ENCODE peak calls at places on chromosomes 11 and 22, in four cellular contexts. Y is HCT116, W is K562, H is H1. R is an unnamed sample.

GRCh38 chr22:47135338-47135737 is 372.9 kb downstream of the TBC1D22A start:
- DNase-seq in Y (no peak), W (no peak), H (no peak), R (no peak)

GRCh38 chr22:19554834-19555404 is 30.7 kb upstream of the CLDN5 start:
- DNase-seq in Y (peak; percentile 28), W (no peak), H (peak; percentile 70), R (peak; percentile 81)

GRCh38 chr11:72227316-72228228 is 3.0 kb downstream of the INPPL1 start:
- DNase-seq in Y (no peak), W (no peak), H (no peak), R (no peak)

GRCh38 chr11:44880953-44881352 is 69.7 kb downstream of the TP53I11 start:
- DNase-seq in Y (no peak), W (no peak), H (no peak), R (no peak)

GRCh38 chr11:98798333-98798732 is 222.4 kb upstream of the CNTN5 start:
- DNase-seq in Y (no peak), W (no peak), H (no peak), R (no peak)

GRCh38 chr11:111603633-111604130 is 1.4 kb downstream of the SIK2 start:
- DNase-seq in Y (no peak), W (no peak), H (no peak), R (no peak)

GRCh38 chr11:60974726-60975125 is 3.2 kb downstream of the CD6 start:
- DNase-seq in Y (no peak), W (no peak), H (no peak), R (no peak)

GRCh38 chr11:62669420-62670161 is 1.9 kb upstream of the UQCC3 start:
- DNase-seq in Y (no peak), W (no peak), H (no peak), R (peak; percentile 47)

GRCh38 chr22:46454910-46455269 is 82.5 kb downstream of the CELSR1 start:
- DNase-seq in Y (peak; percentile 65), W (no peak), H (no peak), R (no peak)

GRCh38 chr22:50009251-50009650 is 3.3 kb downstream of the IL17REL start:
- DNase-seq in Y (no peak), W (no peak), H (peak; percentile 46), R (no peak)

GRCh38 chr11:12244156-12244555 is 133.2 kb upstream of the PARVA start:
- DNase-seq in Y (no peak), W (no peak), H (no peak), R (no peak)

GRCh38 chr11:111230122-111230465 is 15.4 kb upstream of the POU2AF2 start:
- DNase-seq in Y (no peak), W (no peak), H (no peak), R (no peak)

GRCh38 chr11:78828582-78829520 is 254.2 kb upstream of the NARS2 start:
- DNase-seq in Y (no peak), W (no peak), H (no peak), R (no peak)

GRCh38 chr11:4636962-4637661 is at the start of gene OR51D1:
- DNase-seq in Y (peak; percentile 43), W (peak; percentile 82), H (peak; percentile 86), R (peak; percentile 41)

GRCh38 chr11:126419801-126420729 is 64.6 kb downstream of the ST3GAL4 start:
- DNase-seq in Y (no peak), W (peak; percentile 86), H (no peak), R (no peak)

GRCh38 chr11:76605338-76606074 is 65.0 kb downstream of the LRRC32 start:
- DNase-seq in Y (no peak), W (no peak), H (no peak), R (no peak)

GRCh38 chr22:17910561-17911311 is 113.6 kb downstream of the MICAL3 start:
- DNase-seq in Y (no peak), W (peak; percentile 38), H (peak; percentile 55), R (no peak)

GRCh38 chr11:48103621-48104561 is 112.7 kb upstream of the OR4B1 start:
- DNase-seq in Y (no peak), W (no peak), H (no peak), R (peak; percentile 29)

GRCh38 chr11:67606150-67606476 is 623 bp upstream of the NDUFV1 start:
- DNase-seq in Y (no peak), W (no peak), H (no peak), R (no peak)

GRCh38 chr11:29826878-29827277 is 190.0 kb downstream of the KCNA4 start:
- DNase-seq in Y (no peak), W (no peak), H (no peak), R (no peak)

GRCh38 chr22:45318558-45319318 is 9.0 kb downstream of the FAM118A start:
- DNase-seq in Y (no peak), W (no peak), H (no peak), R (no peak)

GRCh38 chr22:46044718-46045458 is 67.9 kb upstream of the WNT7B start:
- DNase-seq in Y (no peak), W (no peak), H (peak; percentile 66), R (no peak)

GRCh38 chr11:69205125-69205928 is 49.6 kb downstream of the SMIM38 start:
- DNase-seq in Y (no peak), W (no peak), H (no peak), R (no peak)
- TF ChIP-seq FOSL1 in Y (no peak), W (no peak), H (no peak), R (no peak)

GRCh38 chr11:84384637-84385227 is 1098.6 kb upstream of the CCDC90B start:
- DNase-seq in Y (no peak), W (peak; percentile 9), H (peak; percentile 66), R (peak; percentile 30)
- TF ChIP-seq FOSL1 in Y (no peak), W (no peak), H (no peak), R (no peak)

DNA sequence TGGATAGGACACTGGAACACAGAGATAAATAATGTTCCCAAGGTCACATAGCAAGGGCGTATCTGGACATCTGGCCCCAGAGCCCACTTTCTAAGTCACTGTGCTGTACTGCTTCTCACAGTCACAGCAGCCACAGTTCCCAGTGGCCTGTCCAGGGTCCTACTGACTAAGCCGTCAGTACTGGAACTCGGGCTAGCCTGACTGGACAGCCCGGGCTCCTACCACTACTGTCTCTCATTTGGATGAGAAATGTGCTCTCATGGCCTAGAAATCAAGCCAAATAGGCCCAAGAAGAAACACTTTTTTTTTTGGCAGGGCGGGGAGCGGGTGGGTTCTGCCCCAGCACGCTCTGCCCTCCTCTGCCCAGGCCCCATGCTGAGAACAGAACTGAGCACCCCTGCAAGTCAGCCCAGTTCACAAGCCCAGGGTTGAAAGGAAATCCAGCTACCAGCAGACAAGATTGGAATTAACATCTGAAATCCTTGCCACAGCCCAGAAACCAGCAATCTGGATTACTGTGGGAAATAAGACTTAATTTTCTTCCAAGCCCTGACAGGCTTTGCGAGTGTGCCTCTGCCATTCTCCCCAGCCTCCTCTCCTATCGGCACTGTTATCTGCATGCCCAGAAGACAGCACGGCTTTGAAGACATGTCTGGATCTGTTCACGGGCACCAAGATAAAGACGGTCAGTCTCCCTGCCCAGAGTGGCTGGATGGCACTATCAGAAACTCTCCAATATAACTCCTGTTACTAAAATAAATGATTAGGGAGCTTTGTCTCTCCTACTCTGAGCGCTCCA is 182.9 kb upstream of the NCAM1 start:
- DNase-seq in Y (no peak), W (no peak), H (no peak), R (no peak)
- TF ChIP-seq FOSL1 in Y (no peak), W (no peak), H (no peak), R (no peak)

GRCh38 chr11:73308003-73308962 is at the start of gene ARHGEF17:
- DNase-seq in Y (peak; percentile 34), W (peak; percentile 34), H (peak; percentile 87), R (peak; percentile 78)
- TF ChIP-seq FOSL1 in Y (no peak), W (no peak), H (no peak), R (no peak)

GRCh38 chr11:109644158-109644557 is 222.2 kb downstream of the C11orf87 start:
- DNase-seq in Y (no peak), W (no peak), H (no peak), R (no peak)

DNA sequence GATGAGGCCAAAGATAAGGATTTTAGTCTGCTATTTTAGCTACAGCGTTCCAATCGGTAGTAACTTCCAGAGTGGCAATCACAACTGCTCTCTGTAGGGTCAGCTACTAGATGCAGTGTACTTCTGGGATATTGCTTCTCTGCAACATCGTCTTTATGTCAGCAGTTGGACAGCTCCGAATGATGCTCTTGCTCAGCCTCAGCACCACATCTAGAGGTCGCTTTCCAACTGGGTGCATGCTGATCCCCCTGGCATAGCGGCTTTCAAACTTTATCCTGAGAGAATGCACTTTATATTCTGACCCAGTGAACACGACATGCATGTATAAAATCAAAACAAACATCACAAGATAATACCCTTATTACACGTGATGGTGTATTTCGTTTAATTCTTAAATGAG is 219.6 kb downstream of the C11orf87 start:
- DNase-seq in Y (no peak), W (no peak), H (no peak), R (peak; percentile 3)
- TF ChIP-seq FOSL1 in Y (no peak), W (no peak), H (no peak), R (no peak)

GRCh38 chr11:113906038-113906437 is 1.4 kb downstream of the HTR3B start:
- DNase-seq in Y (peak; percentile 45), W (no peak), H (no peak), R (peak; percentile 37)

GRCh38 chr11:113907155-113907554 is 2.6 kb downstream of the HTR3B start:
- DNase-seq in Y (no peak), W (no peak), H (no peak), R (no peak)

GRCh38 chr11:113906515-113906914 is 1.9 kb downstream of the HTR3B start:
- DNase-seq in Y (no peak), W (no peak), H (no peak), R (peak; percentile 73)

GRCh38 chr11:113907681-113908080 is 3.1 kb downstream of the HTR3B start:
- DNase-seq in Y (no peak), W (no peak), H (no peak), R (no peak)

DNA sequence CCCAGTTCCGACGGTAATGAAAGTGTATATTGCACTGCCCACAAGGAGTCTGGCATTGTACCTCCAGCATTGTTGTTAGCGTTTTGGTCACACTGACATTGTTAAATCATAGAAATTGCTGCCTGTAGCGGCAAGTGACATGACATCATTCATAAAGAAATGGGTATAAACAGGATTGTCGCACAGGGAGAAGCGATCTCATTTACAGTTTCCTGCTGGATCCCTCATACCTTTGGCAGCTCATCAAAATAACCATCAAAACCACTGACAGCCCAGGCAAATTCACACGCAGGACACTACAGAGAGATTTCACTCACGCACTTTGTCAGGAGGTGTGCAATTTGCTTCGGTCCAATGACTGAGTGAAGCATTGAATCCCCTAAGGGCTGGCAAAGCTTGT is 3.5 kb downstream of the HTR3B start:
- DNase-seq in Y (no peak), W (no peak), H (no peak), R (no peak)
- TF ChIP-seq FOSL1 in Y (no peak), W (no peak), H (no peak), R (no peak)

R was measured in HepG2.